ENCODE peak calls at places on chromosomes 5 and 9, in ten cellular contexts. L is BE2C; F is mesendoderm; W is cardiac muscle cell; M is GM23248; H is heart right ventricle; O is aorta; U is heart left ventricle; Y is ovary; S is CD8-positive, alpha-beta memory T cell. C is an unnamed sample.

GRCh38 chr9:37026085-37026935 is 7.8 kb downstream of the PAX5 start:
- DNase-seq in L (peak; percentile 56), F (peak; percentile 43), W (no peak), M (peak; percentile 31), H (no peak), O (no peak), U (no peak), Y (no peak), S (no peak), C (no peak)

GRCh38 chr5:96146675-96147074 is 185.0 kb upstream of the ELL2 start:
- DNase-seq in L (no peak), F (peak; percentile 49), W (no peak), M (peak; percentile 90), H (no peak), O (peak; percentile 58), U (no peak), Y (no peak), S (no peak), C (no peak)

GRCh38 chr5:141883184-141883947 is 5.2 kb upstream of the PCDH1 start:
- DNase-seq in L (peak; percentile 55), F (peak; percentile 79), W (peak; percentile 88), M (peak; percentile 63), H (peak; percentile 58), O (no peak), U (no peak), Y (no peak), S (no peak), C (peak; percentile 57)

GRCh38 chr9:113929634-113930092 is 53.6 kb downstream of the ZNF618 start:
- DNase-seq in L (no peak), F (no peak), W (no peak), M (peak; percentile 52), H (no peak), O (no peak), U (no peak), Y (no peak), S (no peak), C (no peak)

GRCh38 chr9:98654247-98654646 is 54.5 kb downstream of the GABBR2 start:
- DNase-seq in L (no peak), F (no peak), W (no peak), M (peak; percentile 98), H (no peak), O (no peak), U (no peak), Y (no peak), S (no peak), C (no peak)

GRCh38 chr5:75648712-75649111 is 37.5 kb downstream of the ANKDD1B start:
- DNase-seq in L (no peak), F (no peak), W (no peak), M (no peak), H (no peak), O (no peak), U (no peak), Y (no peak), S (no peak), C (no peak)

GRCh38 chr9:135037521-135038250 is 49.8 kb upstream of the OLFM1 start:
- DNase-seq in L (no peak), F (no peak), W (no peak), M (no peak), H (no peak), O (no peak), U (peak; percentile 11), Y (no peak), S (no peak), C (no peak)

GRCh38 chr9:98472216-98472615 is 216.8 kb upstream of the TBC1D2 start:
- DNase-seq in L (no peak), F (peak; percentile 76), W (peak; percentile 63), M (no peak), H (no peak), O (no peak), U (no peak), Y (no peak), S (no peak), C (no peak)

GRCh38 chr9:69476797-69477196 is 151.8 kb downstream of the ENTREP1 start:
- DNase-seq in L (no peak), F (peak; percentile 22), W (no peak), M (no peak), H (no peak), O (no peak), U (no peak), Y (no peak), S (no peak), C (no peak)

GRCh38 chr5:154523704-154524103 is 45.7 kb upstream of the HAND1 start:
- DNase-seq in L (peak; percentile 94), F (peak; percentile 85), W (peak; percentile 65), M (peak; percentile 58), H (no peak), O (no peak), U (no peak), Y (no peak), S (no peak), C (no peak)

DNA sequence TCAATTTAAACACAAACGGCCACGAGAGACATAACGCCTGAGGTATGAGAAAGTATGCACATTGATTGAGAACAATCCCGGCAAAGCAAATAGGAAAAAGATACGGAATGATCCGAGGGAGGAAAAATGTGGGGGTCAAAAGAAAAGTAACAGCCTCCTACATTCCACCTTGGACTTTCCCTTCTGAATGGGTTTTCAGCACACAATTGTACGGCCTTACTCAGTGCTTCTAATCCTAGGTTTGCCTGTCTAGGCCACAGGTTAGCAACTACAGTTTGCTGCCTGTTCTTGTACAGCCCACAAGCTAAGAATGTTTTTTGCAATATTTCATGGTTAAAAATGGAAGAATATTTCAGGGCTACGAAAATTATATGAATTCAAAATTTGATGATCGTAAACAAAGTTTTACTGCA is 46.2 kb upstream of the RNF20 start:
- DNase-seq in L (no peak), F (no peak), W (no peak), M (no peak), H (no peak), O (no peak), U (no peak), Y (no peak), S (no peak), C (no peak)
- H3K4me3 ChIP-seq in L (peak overlapping the region; percentile 96), F (no peak overlapping the region), W (peak overlapping the region; percentile 56), M (peak overlapping the region; percentile 88), H (peak overlapping the region; percentile 78), O (peak overlapping the region; percentile 86), U (peak overlapping the region; percentile 76), Y (peak overlapping the region; percentile 72), S (no peak overlapping the region), C (peak overlapping the region; percentile 63)

GRCh38 chr5:2027790-2028189 is 145.1 kb upstream of the IRX4 start:
- DNase-seq in L (no peak), F (no peak), W (no peak), M (no peak), H (no peak), O (no peak), U (no peak), Y (no peak), S (no peak), C (no peak)
- H3K4me1 ChIP-seq in L (no peaks in the 10 kb centered on the region), F (no peaks in the 10 kb centered on the region), W (no peaks in the 10 kb centered on the region), M (no peaks in the 10 kb centered on the region), H (no peaks in the 10 kb centered on the region), O (no peaks in the 10 kb centered on the region), U (no peaks in the 10 kb centered on the region), Y (no peaks in the 10 kb centered on the region), S (no peaks in the 10 kb centered on the region), C (no peaks in the 10 kb centered on the region)

GRCh38 chr5:81389015-81389414 is 4.9 kb downstream of the ACOT12 start:
- DNase-seq in L (no peak), F (peak; percentile 5), W (no peak), M (no peak), H (no peak), O (no peak), U (no peak), Y (no peak), S (no peak), C (no peak)

GRCh38 chr5:81393783-81394718 is at the start of gene ACOT12:
- DNase-seq in L (peak; percentile 32), F (peak; percentile 53), W (peak; percentile 55), M (peak; percentile 54), H (peak; percentile 13), O (no peak), U (no peak), Y (no peak), S (no peak), C (peak; percentile 41)

GRCh38 chr5:81395262-81395661 is 1.3 kb upstream of the ACOT12 start:
- DNase-seq in L (no peak), F (no peak), W (peak; percentile 24), M (no peak), H (no peak), O (no peak), U (no peak), Y (no peak), S (no peak), C (no peak)

GRCh38 chr5:81397169-81397568 is 3.2 kb upstream of the ACOT12 start:
- DNase-seq in L (peak; percentile 53), F (no peak), W (no peak), M (peak; percentile 50), H (no peak), O (no peak), U (no peak), Y (no peak), S (no peak), C (no peak)

DNA sequence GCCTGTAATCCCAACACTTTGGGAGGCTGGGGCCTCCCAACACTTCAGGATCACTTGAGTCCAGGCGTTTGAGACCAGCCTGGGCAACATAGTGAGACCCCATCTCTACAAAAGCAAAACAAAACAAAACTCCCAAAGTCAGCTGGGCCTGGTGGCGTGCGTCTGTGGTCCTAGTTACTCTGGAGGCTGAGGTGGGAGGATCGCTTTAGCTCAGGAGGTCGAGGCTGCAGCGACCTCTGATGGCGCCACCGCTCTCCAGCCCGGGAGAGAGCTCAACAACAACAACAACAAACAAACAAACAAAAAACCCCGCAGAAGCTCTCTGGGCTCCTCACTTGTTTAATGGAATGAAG is 528 bp downstream of the ACOT12 start:
- DNase-seq in L (no peak), F (peak; percentile 40), W (no peak), M (no peak), H (no peak), O (no peak), U (no peak), Y (no peak), S (no peak), C (no peak)
- H3K4me3 ChIP-seq in L (peak overlapping the region; percentile 45), F (peak overlapping the region; percentile 17), W (peak overlapping the region; percentile 31), M (peak overlapping the region; percentile 70), H (peak overlapping the region; percentile 48), O (peak overlapping the region; percentile 1), U (peak overlapping the region; percentile 43), Y (peak overlapping the region; percentile 39), S (no peak overlapping the region), C (peak overlapping the region; percentile 46)

DNA sequence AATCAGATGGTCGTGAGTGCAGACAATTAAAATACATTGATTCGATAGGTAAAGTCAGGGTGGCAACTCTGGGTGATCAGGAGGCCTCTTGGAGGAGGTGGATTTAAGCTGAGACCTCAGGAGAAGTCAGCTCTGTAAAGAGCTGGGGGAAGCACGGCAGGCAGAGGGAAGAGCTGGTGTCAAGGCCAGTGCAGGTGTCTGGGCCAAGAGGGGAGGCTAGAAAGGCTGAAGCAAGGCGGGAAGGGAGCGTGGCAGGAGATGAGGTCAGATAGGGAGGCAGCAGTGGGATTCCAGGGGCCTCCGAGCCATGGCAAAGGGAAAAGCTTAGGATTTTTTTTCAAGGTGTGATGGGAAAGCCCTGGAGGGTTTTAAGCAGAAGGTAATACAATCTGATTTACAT is 178.7 kb downstream of the FSTL4 start:
- DNase-seq in L (no peak), F (peak; percentile 50), W (no peak), M (no peak), H (no peak), O (no peak), U (no peak), Y (no peak), S (no peak), C (no peak)
- H3K4me1 ChIP-seq in L (no peaks in the 10 kb centered on the region), F (no peaks in the 10 kb centered on the region), W (no peaks in the 10 kb centered on the region), M (no peaks in the 10 kb centered on the region), H (no peaks in the 10 kb centered on the region), O (no peaks in the 10 kb centered on the region), U (no peaks in the 10 kb centered on the region), Y (no peaks in the 10 kb centered on the region), S (no peaks in the 10 kb centered on the region), C (no peaks in the 10 kb centered on the region)

C was measured in lower lobe of right lung.